ENCODE peak calls at places on chromosomes 11 and 22, in seven cellular contexts. X is PC-3; Z is kidney; G is A549; D is left lung; K is CD8-positive, alpha-beta T cell; S is colonic mucosa. Q is an unnamed sample. For H3K4me1, the result is how much of the 10 kb centered on the place peaks cover.

GRCh38 chr11:73269353-73270088 is 2.6 kb upstream of the P2RY6 start:
- DNase-seq in X (peak), Z (no peak), G (no peak), D (no peak), K (no peak), S (no peak), Q (no peak)

GRCh38 chr11:73578786-73579185 is 19.1 kb downstream of the FAM168A start:
- DNase-seq in X (no peak), Z (no peak), G (no peak), D (no peak), K (no peak), S (no peak), Q (no peak)

GRCh38 chr11:19311306-19312030 is 70.7 kb upstream of the E2F8 start:
- DNase-seq in X (peak), Z (no peak), G (peak), D (peak), K (peak), S (peak), Q (no peak)

GRCh38 chr11:20154381-20154780 is 5.9 kb downstream of the DBX1 start:
- DNase-seq in X (peak), Z (no peak), G (no peak), D (no peak), K (no peak), S (no peak), Q (no peak)

GRCh38 chr11:122082203-122082602 is 33.8 kb downstream of the BLID start:
- DNase-seq in X (no peak), Z (no peak), G (no peak), D (no peak), K (no peak), S (no peak), Q (no peak)

GRCh38 chr22:28716686-28717085 is 24.9 kb downstream of the CHEK2 start:
- DNase-seq in X (no peak), Z (no peak), G (no peak), D (no peak), K (no peak), S (no peak), Q (no peak)

GRCh38 chr11:34363363-34364084 is 5.7 kb upstream of the ABTB2 start:
- DNase-seq in X (no peak), Z (no peak), G (no peak), D (no peak), K (no peak), S (no peak), Q (no peak)

GRCh38 chr11:61352038-61352437 is 9.6 kb downstream of the CYB561A3 start:
- DNase-seq in X (no peak), Z (no peak), G (no peak), D (no peak), K (no peak), S (no peak), Q (no peak)

GRCh38 chr11:128341280-128341679 is 246.1 kb downstream of the ETS1 start:
- DNase-seq in X (peak), Z (no peak), G (no peak), D (no peak), K (no peak), S (no peak), Q (peak)

GRCh38 chr11:69986421-69987229 is 91.5 kb upstream of the ANO1 start:
- DNase-seq in X (no peak), Z (peak), G (no peak), D (no peak), K (no peak), S (no peak), Q (no peak)

DNA sequence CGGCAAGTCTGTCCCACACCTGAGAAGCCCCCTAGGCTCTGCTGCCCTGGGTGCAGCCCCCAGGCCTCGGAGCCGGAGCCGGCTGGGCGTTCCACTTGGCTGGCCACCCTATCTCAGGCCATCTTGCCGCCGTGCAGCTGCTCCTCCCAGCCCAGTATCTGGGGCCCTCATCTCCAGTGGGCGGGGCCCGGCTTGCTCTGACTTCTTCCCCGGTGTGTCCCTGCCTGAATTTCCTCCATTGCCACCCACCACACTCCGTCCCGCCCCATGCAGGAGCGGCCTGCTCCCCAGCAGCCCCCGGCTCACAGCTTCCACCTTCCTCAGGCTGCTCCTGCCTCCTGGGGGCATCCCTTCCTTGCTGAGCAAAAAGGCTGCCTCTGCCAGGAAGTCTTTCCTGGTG is 46.6 kb downstream of the WNT7B start:
- DNase-seq in X (no peak), Z (no peak), G (no peak), D (no peak), K (no peak), S (no peak), Q (no peak)
- H3K4me1 ChIP-seq in X (under half), Z (under half), G (half or more), D (under half), K (under half), S (under half), Q (under half)

GRCh38 chr11:75565916-75566762 is 4.1 kb downstream of the SERPINH1 start:
- DNase-seq in X (no peak), Z (no peak), G (no peak), D (no peak), K (no peak), S (no peak), Q (no peak)

GRCh38 chr11:75565221-75565814 is 3.3 kb downstream of the SERPINH1 start:
- DNase-seq in X (peak), Z (peak), G (no peak), D (peak), K (no peak), S (no peak), Q (no peak)

GRCh38 chr11:75567971-75568370 is 5.9 kb downstream of the SERPINH1 start:
- DNase-seq in X (no peak), Z (no peak), G (no peak), D (no peak), K (no peak), S (no peak), Q (no peak)

GRCh38 chr11:75568616-75569219 is 6.7 kb downstream of the SERPINH1 start:
- DNase-seq in X (no peak), Z (no peak), G (no peak), D (no peak), K (no peak), S (no peak), Q (no peak)

GRCh38 chr11:75566763-75567279 is 4.8 kb downstream of the SERPINH1 start:
- DNase-seq in X (no peak), Z (no peak), G (no peak), D (no peak), K (no peak), S (no peak), Q (no peak)
- H3K4me1 ChIP-seq in X (under half), Z (under half), G (under half), D (under half), K (under half), S (under half), Q (under half)

GRCh38 chr22:36464715-36465231 is 16.7 kb downstream of the TXN2 start:
- DNase-seq in X (no peak), Z (no peak), G (no peak), D (no peak), K (no peak), S (no peak), Q (no peak)

GRCh38 chr22:36467042-36467810 is 14.2 kb downstream of the TXN2 start:
- DNase-seq in X (peak), Z (no peak), G (no peak), D (peak), K (no peak), S (peak), Q (no peak)

GRCh38 chr22:36463783-36464184 is 17.7 kb downstream of the TXN2 start:
- DNase-seq in X (no peak), Z (peak), G (no peak), D (no peak), K (no peak), S (no peak), Q (no peak)

GRCh38 chr22:36466258-36466657 is 15.2 kb downstream of the TXN2 start:
- DNase-seq in X (no peak), Z (no peak), G (no peak), D (no peak), K (no peak), S (no peak), Q (no peak)

GRCh38 chr22:36465232-36466021 is 16.0 kb downstream of the TXN2 start:
- DNase-seq in X (peak), Z (peak), G (peak), D (peak), K (no peak), S (peak), Q (no peak)
- H3K4me1 ChIP-seq in X (half or more), Z (under half), G (half or more), D (half or more), K (under half), S (under half), Q (under half)

GRCh38 chr11:10694481-10695239 is 1.1 kb upstream of the IRAG1 start:
- DNase-seq in X (no peak), Z (no peak), G (no peak), D (no peak), K (no peak), S (no peak), Q (no peak)
- H3K4me1 ChIP-seq in X (under half), Z (under half), G (under half), D (under half), K (under half), S (under half), Q (under half)

GRCh38 chr11:57776101-57776511 is 14.5 kb downstream of the CTNND1 start:
- DNase-seq in X (no peak), Z (no peak), G (no peak), D (peak), K (no peak), S (no peak), Q (no peak)
- H3K4me1 ChIP-seq in X (half or more), Z (half or more), G (half or more), D (half or more), K (under half), S (under half), Q (under half)

DNA sequence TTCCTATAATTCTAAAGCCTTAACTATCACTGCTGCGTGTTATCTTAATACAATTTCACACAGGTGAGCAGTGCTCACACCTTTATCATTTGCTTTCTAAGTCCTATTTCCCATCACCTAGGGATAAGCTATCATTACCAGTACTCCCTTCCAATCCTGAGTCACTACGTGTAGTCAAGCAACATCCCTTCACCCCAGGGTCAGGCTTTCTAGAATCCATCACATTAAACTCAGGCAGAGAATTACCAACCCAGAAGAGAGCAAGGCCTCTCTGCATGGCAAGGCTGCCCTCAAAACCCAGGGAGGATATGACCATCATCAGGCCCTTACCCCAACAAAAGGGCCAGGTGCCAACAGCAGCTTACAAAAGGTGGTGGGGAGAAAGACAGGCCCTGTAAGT is 9.8 kb downstream of the PACSIN2 start:
- DNase-seq in X (no peak), Z (peak), G (no peak), D (no peak), K (no peak), S (no peak), Q (no peak)
- H3K4me1 ChIP-seq in X (half or more), Z (under half), G (half or more), D (half or more), K (under half), S (under half), Q (under half)

Q was measured in naive thymus-derived CD4-positive, alpha-beta T cell.